ENCODE peak calls at places on chromosomes 6 and 20, in four cellular contexts. Y, H, U and C are unnamed samples.

GRCh38 chr6:24522090-24522820 is 27.5 kb downstream of the ALDH5A1 start:
- DNase-seq in Y (no peak), H (peak; percentile 77), U (no peak), C (no peak)

GRCh38 chr6:124714728-124715127 is 247.5 kb upstream of the RNF217 start:
- DNase-seq in Y (no peak), H (no peak), U (no peak), C (no peak)

GRCh38 chr6:112153926-112154621 is 66.7 kb downstream of the FAM229B start:
- DNase-seq in Y (no peak), H (no peak), U (no peak), C (no peak)

GRCh38 chr6:42088101-42088591 is 37.8 kb downstream of the TAF8 start:
- DNase-seq in Y (no peak), H (peak; percentile 93), U (no peak), C (no peak)

GRCh38 chr6:97240222-97240621 is 42.8 kb downstream of the MMS22L start:
- DNase-seq in Y (no peak), H (no peak), U (no peak), C (no peak)

GRCh38 chr20:32053648-32054047 is 1.6 kb downstream of the HCK start:
- DNase-seq in Y (no peak), H (no peak), U (no peak), C (no peak)

GRCh38 chr20:20864346-20865096 is 152.1 kb upstream of the RALGAPA2 start:
- DNase-seq in Y (peak; percentile 76), H (peak; percentile 25), U (no peak), C (no peak)

GRCh38 chr6:89021629-89022028 is 58.2 kb upstream of the RNGTT start:
- DNase-seq in Y (no peak), H (no peak), U (no peak), C (no peak)

GRCh38 chr20:38628580-38629470 is 27.2 kb downstream of the ARHGAP40 start:
- DNase-seq in Y (no peak), H (no peak), U (no peak), C (no peak)

GRCh38 chr6:106070626-106071025 is 15.5 kb upstream of the PRDM1 start:
- DNase-seq in Y (no peak), H (no peak), U (no peak), C (no peak)

GRCh38 chr6:168355716-168356522 is 36.3 kb upstream of the DACT2 start:
- DNase-seq in Y (peak; percentile 49), H (peak; percentile 56), U (peak; percentile 48), C (no peak)

GRCh38 chr6:111492499-111492898 is 9.5 kb upstream of the REV3L start:
- DNase-seq in Y (no peak), H (no peak), U (no peak), C (no peak)

GRCh38 chr6:166860392-166860791 is 96.0 kb downstream of the RNASET2 start:
- DNase-seq in Y (no peak), H (no peak), U (no peak), C (no peak)

GRCh38 chr20:2871555-2872303 is 1.6 kb upstream of the PTPRA start:
- DNase-seq in Y (peak; percentile 36), H (no peak), U (no peak), C (no peak)

GRCh38 chr20:54017846-54018245 is 52.5 kb downstream of the BCAS1 start:
- DNase-seq in Y (no peak), H (no peak), U (no peak), C (no peak)

GRCh38 chr6:104771258-104771832 is 88.4 kb downstream of the HACE1 start:
- DNase-seq in Y (peak; percentile 10), H (no peak), U (no peak), C (no peak)

GRCh38 chr20:17466641-17467040 is 64.5 kb downstream of the BFSP1 start:
- DNase-seq in Y (no peak), H (no peak), U (no peak), C (no peak)

GRCh38 chr20:38870733-38871559 is 55.3 kb upstream of the FAM83D start:
- DNase-seq in Y (no peak), H (no peak), U (no peak), C (peak; percentile 72)

GRCh38 chr20:58246346-58246745 is 17.9 kb upstream of the ANKRD60 start:
- DNase-seq in Y (peak; percentile 61), H (peak; percentile 27), U (no peak), C (no peak)

GRCh38 chr6:28876702-28877101 is 47.1 kb downstream of the TRIM27 start:
- DNase-seq in Y (no peak), H (no peak), U (no peak), C (no peak)
- H3K27ac ChIP-seq in Y (no peak overlapping the region), H (no peak overlapping the region), U (no peak overlapping the region), C (no peak overlapping the region)

GRCh38 chr6:117089604-117090003 is 175.8 kb upstream of the VGLL2 start:
- DNase-seq in Y (no peak), H (no peak), U (no peak), C (no peak)
- TF ChIP-seq CTCF in Y (no peak), H (no peak), U (no peak), C (no peak)

GRCh38 chr20:35054804-35055203 is 37.8 kb downstream of the TRPC4AP start:
- DNase-seq in Y (no peak), H (no peak), U (no peak), C (no peak)
- H3K27ac ChIP-seq in Y (no peak overlapping the region), H (no peak overlapping the region), U (no peak overlapping the region), C (no peak overlapping the region)

DNA sequence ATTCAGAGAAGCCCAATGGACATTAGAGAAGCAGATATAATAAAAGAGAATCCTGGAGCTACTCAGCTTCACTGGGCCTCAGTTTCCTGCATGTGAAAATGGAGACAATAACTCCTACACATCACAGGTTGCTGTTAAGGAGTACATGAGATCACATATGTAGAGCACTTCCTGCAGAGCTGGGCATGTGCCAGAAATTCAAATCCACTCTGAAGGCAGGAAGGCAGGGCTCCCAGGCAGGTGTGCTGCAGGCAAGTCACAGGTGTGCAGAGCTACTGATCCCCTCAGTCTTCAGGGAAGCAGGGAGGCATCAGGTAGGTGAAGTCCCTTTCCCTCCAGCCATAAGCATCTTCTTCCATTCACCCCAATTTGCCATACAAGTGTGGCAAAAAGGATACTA is 48.0 kb downstream of the DST start:
- DNase-seq in Y (no peak), H (no peak), U (no peak), C (no peak)
- TF ChIP-seq CTCF in Y (no peak), H (no peak), U (no peak), C (no peak)

GRCh38 chr20:37011147-37011546 is 59.6 kb upstream of the SAMHD1 start:
- DNase-seq in Y (no peak), H (no peak), U (no peak), C (no peak)
- H3K27ac ChIP-seq in Y (no peak overlapping the region), H (no peak overlapping the region), U (no peak overlapping the region), C (no peak overlapping the region)

GRCh38 chr20:64039293-64040160 is 3.5 kb downstream of the C20orf204 start:
- DNase-seq in Y (no peak), H (no peak), U (no peak), C (no peak)

GRCh38 chr20:64037199-64037497 is 1.2 kb downstream of the C20orf204 start:
- DNase-seq in Y (no peak), H (no peak), U (no peak), C (no peak)

GRCh38 chr20:64037498-64038213 is 1.7 kb downstream of the C20orf204 start:
- DNase-seq in Y (no peak), H (no peak), U (no peak), C (no peak)

GRCh38 chr20:64038252-64038578 is 2.2 kb downstream of the C20orf204 start:
- DNase-seq in Y (no peak), H (peak; percentile 39), U (no peak), C (no peak)

GRCh38 chr20:64038579-64039292 is 2.8 kb downstream of the C20orf204 start:
- DNase-seq in Y (no peak), H (peak; percentile 72), U (peak; percentile 20), C (peak; percentile 97)
- TF ChIP-seq CTCF in Y (peak; percentile 27), H (peak; percentile 71), U (peak; percentile 54), C (peak; percentile 91)

GRCh38 chr6:116512709-116513108 is 1.3 kb downstream of the CALHM5 start:
- DNase-seq in Y (no peak), H (no peak), U (no peak), C (no peak)

GRCh38 chr6:116511424-116512131 is at the start of gene CALHM5:
- DNase-seq in Y (no peak), H (peak; percentile 5), U (no peak), C (no peak)

GRCh38 chr6:116512155-116512559 is 718 bp downstream of the CALHM5 start:
- DNase-seq in Y (no peak), H (no peak), U (no peak), C (no peak)

GRCh38 chr6:116508527-116508926 is 2.9 kb upstream of the CALHM5 start:
- DNase-seq in Y (no peak), H (no peak), U (no peak), C (no peak)

DNA sequence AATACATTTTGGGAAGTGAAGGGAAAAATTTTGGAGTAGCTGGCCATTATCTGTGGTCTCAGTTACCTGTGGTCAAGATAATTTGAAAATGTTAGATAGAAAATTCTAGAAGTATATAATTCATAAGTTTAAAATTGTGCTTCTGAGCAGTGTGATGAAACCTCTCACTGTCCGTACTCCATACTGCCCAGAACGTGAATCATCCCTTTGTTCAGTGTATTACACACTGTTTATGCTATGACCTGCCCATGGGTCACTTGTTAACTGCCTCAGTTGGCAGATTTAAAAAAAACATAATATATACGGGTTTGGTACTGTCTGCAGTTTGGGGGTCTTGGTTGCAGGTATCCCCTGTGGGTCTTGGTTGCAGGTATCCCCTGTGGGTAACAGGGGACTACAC is 4.1 kb upstream of the CALHM5 start:
- DNase-seq in Y (no peak), H (no peak), U (no peak), C (no peak)
- H3K27ac ChIP-seq in Y (no peak overlapping the region), H (no peak overlapping the region), U (no peak overlapping the region), C (no peak overlapping the region)

DNA sequence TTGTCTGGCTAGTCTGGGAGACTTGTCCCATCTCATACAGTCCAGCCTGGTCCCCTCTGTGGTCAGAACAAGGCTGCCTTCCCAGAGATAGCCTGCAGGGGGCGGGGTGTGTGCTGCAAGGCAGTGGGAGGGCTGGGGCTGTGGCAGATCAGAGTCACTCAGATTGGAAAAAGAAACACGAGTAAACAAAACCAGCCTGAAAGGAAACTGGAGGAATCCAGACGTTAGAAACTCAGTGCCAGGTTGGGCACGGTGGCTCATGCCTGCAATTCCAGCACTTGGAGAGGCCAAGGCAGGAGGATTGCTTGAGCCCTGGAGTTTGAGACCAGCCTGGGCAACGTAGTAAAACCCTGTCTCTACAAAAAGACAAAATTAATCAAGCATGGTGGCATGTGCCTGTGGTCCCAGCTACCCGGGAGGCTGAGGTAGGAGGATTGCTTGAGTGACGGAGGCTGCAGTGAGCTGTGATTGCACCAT is 20.2 kb downstream of the LEMD2 start:
- DNase-seq in Y (peak; percentile 64), H (peak; percentile 80), U (peak; percentile 81), C (peak; percentile 91)
- TF ChIP-seq CTCF in Y (peak; percentile 94), H (peak; percentile 78), U (peak; percentile 79), C (peak; percentile 81)